ENCODE peak calls at places on chromosomes 16 and 17, in five cellular contexts. One of them, this sample, is unnamed. For H3K4me1, the result is how much of the 10 kb centered on the place peaks cover.

GRCh38 chr17:77131919-77132318 is 8.8 kb upstream of the SEC14L1 start:
- DNase-seq in ascending aorta: no peak
- DNase-seq in HCT116: no peak
- DNase-seq in transverse colon: no peak
- DNase-seq in tibial artery: no peak
- DNase-seq in this sample: no peak

GRCh38 chr16:10514369-10515055 is 65.9 kb downstream of the EMP2 start:
- DNase-seq in ascending aorta: no peak
- DNase-seq in HCT116: peak
- DNase-seq in transverse colon: peak
- DNase-seq in tibial artery: no peak
- DNase-seq in this sample: no peak

GRCh38 chr17:78172284-78173024 is 4.1 kb downstream of the SYNGR2 start:
- DNase-seq in ascending aorta: no peak
- DNase-seq in HCT116: no peak
- DNase-seq in transverse colon: peak
- DNase-seq in tibial artery: peak
- DNase-seq in this sample: no peak

GRCh38 chr17:34242553-34242952 is 12.5 kb upstream of the CCL2 start:
- DNase-seq in ascending aorta: no peak
- DNase-seq in HCT116: no peak
- DNase-seq in transverse colon: no peak
- DNase-seq in tibial artery: no peak
- DNase-seq in this sample: no peak

GRCh38 chr17:59361916-59362810 is 30.7 kb downstream of the YPEL2 start:
- DNase-seq in ascending aorta: no peak
- DNase-seq in HCT116: no peak
- DNase-seq in transverse colon: no peak
- DNase-seq in tibial artery: peak
- DNase-seq in this sample: no peak

GRCh38 chr16:84724619-84725307 is 25.0 kb downstream of the USP10 start:
- DNase-seq in ascending aorta: no peak
- DNase-seq in HCT116: no peak
- DNase-seq in transverse colon: no peak
- DNase-seq in tibial artery: no peak
- DNase-seq in this sample: no peak

GRCh38 chr17:34755371-34755770 is 176.0 kb downstream of the TMEM132E start:
- DNase-seq in ascending aorta: no peak
- DNase-seq in HCT116: no peak
- DNase-seq in transverse colon: no peak
- DNase-seq in tibial artery: no peak
- DNase-seq in this sample: no peak

GRCh38 chr17:51527230-51527982 is 267.1 kb downstream of the UTP18 start:
- DNase-seq in ascending aorta: no peak
- DNase-seq in HCT116: no peak
- DNase-seq in transverse colon: no peak
- DNase-seq in tibial artery: no peak
- DNase-seq in this sample: no peak

GRCh38 chr17:869067-869466 is 86.9 kb downstream of the MRM3 start:
- DNase-seq in ascending aorta: peak
- DNase-seq in HCT116: no peak
- DNase-seq in transverse colon: peak
- DNase-seq in tibial artery: peak
- DNase-seq in this sample: peak

GRCh38 chr17:73480740-73481139 is 163.5 kb downstream of the SDK2 start:
- DNase-seq in ascending aorta: no peak
- DNase-seq in HCT116: no peak
- DNase-seq in transverse colon: no peak
- DNase-seq in tibial artery: no peak
- DNase-seq in this sample: no peak

GRCh38 chr17:31581022-31581483 is 189.6 kb downstream of the RAB11FIP4 start:
- DNase-seq in ascending aorta: no peak
- DNase-seq in HCT116: no peak
- DNase-seq in transverse colon: peak
- DNase-seq in tibial artery: peak
- DNase-seq in this sample: peak

GRCh38 chr17:60573139-60573975 is 26.6 kb upstream of the PPM1D start:
- DNase-seq in ascending aorta: no peak
- DNase-seq in HCT116: no peak
- DNase-seq in transverse colon: no peak
- DNase-seq in tibial artery: no peak
- DNase-seq in this sample: no peak

GRCh38 chr17:16171613-16172012 is 43.7 kb downstream of the NCOR1 start:
- DNase-seq in ascending aorta: no peak
- DNase-seq in HCT116: no peak
- DNase-seq in transverse colon: no peak
- DNase-seq in tibial artery: no peak
- DNase-seq in this sample: no peak

GRCh38 chr17:15957206-15957605 is 12.3 kb downstream of the ADORA2B start:
- DNase-seq in ascending aorta: no peak
- DNase-seq in HCT116: peak
- DNase-seq in transverse colon: no peak
- DNase-seq in tibial artery: no peak
- DNase-seq in this sample: no peak

GRCh38 chr17:58679263-58680037 is 12.4 kb downstream of the TEX14 start:
- DNase-seq in ascending aorta: no peak
- DNase-seq in HCT116: peak
- DNase-seq in transverse colon: no peak
- DNase-seq in tibial artery: no peak
- DNase-seq in this sample: no peak

GRCh38 chr16:8937803-8938202 is 25.9 kb downstream of the USP7 start:
- DNase-seq in ascending aorta: no peak
- DNase-seq in HCT116: no peak
- DNase-seq in transverse colon: no peak
- DNase-seq in tibial artery: no peak
- DNase-seq in this sample: no peak

GRCh38 chr17:57293077-57293476 is 36.8 kb downstream of the MSI2 start:
- DNase-seq in ascending aorta: no peak
- DNase-seq in HCT116: peak
- DNase-seq in transverse colon: no peak
- DNase-seq in tibial artery: no peak
- DNase-seq in this sample: no peak

GRCh38 chr16:48558269-48558915 is 51.6 kb downstream of the N4BP1 start:
- DNase-seq in ascending aorta: no peak
- DNase-seq in HCT116: no peak
- DNase-seq in transverse colon: no peak
- DNase-seq in tibial artery: no peak
- DNase-seq in this sample: no peak

GRCh38 chr16:20995711-20996110 is 95.1 kb downstream of the LYRM1 start:
- DNase-seq in ascending aorta: no peak
- DNase-seq in HCT116: no peak
- DNase-seq in transverse colon: no peak
- DNase-seq in tibial artery: no peak
- DNase-seq in this sample: no peak

GRCh38 chr17:17590141-17590735 is 1.3 kb downstream of the PEMT start:
- DNase-seq in ascending aorta: no peak
- DNase-seq in HCT116: no peak
- DNase-seq in transverse colon: no peak
- DNase-seq in tibial artery: no peak
- DNase-seq in this sample: no peak

GRCh38 chr17:9644910-9645751 is at the start of gene USP43:
- DNase-seq in ascending aorta: no peak
- DNase-seq in HCT116: peak
- DNase-seq in transverse colon: peak
- DNase-seq in tibial artery: no peak
- DNase-seq in this sample: no peak

GRCh38 chr16:69858196-69859104 is 92.7 kb upstream of the CLEC18A start:
- DNase-seq in ascending aorta: no peak
- DNase-seq in HCT116: no peak
- DNase-seq in transverse colon: no peak
- DNase-seq in tibial artery: no peak
- DNase-seq in this sample: no peak

GRCh38 chr17:45225964-45226530 is 4.4 kb downstream of the FMNL1 start:
- DNase-seq in ascending aorta: peak
- DNase-seq in HCT116: no peak
- DNase-seq in transverse colon: peak
- DNase-seq in tibial artery: peak
- DNase-seq in this sample: peak

GRCh38 chr16:4052801-4053662 is 63.2 kb downstream of the ADCY9 start:
- DNase-seq in ascending aorta: no peak
- DNase-seq in HCT116: peak
- DNase-seq in transverse colon: peak
- DNase-seq in tibial artery: no peak
- DNase-seq in this sample: no peak

GRCh38 chr16:4387769-4388168 is 16.1 kb downstream of the VASN start:
- DNase-seq in ascending aorta: no peak
- DNase-seq in HCT116: no peak
- DNase-seq in transverse colon: no peak
- DNase-seq in tibial artery: peak
- DNase-seq in this sample: no peak

GRCh38 chr17:50037321-50038107 is 18.4 kb upstream of the ITGA3 start:
- DNase-seq in ascending aorta: peak
- DNase-seq in HCT116: no peak
- DNase-seq in transverse colon: peak
- DNase-seq in tibial artery: peak
- DNase-seq in this sample: peak

GRCh38 chr17:44906010-44906646 is 6.9 kb upstream of the EFTUD2 start:
- DNase-seq in ascending aorta: no peak
- DNase-seq in HCT116: peak
- DNase-seq in transverse colon: no peak
- DNase-seq in tibial artery: no peak
- DNase-seq in this sample: no peak

GRCh38 chr16:12142157-12142556 is 165.6 kb downstream of the SNX29 start:
- DNase-seq in ascending aorta: no peak
- DNase-seq in HCT116: no peak
- DNase-seq in transverse colon: no peak
- DNase-seq in tibial artery: no peak
- DNase-seq in this sample: no peak

GRCh38 chr17:10618202-10618635 is 38.9 kb downstream of the MYH3 start:
- DNase-seq in ascending aorta: no peak
- DNase-seq in HCT116: peak
- DNase-seq in transverse colon: peak
- DNase-seq in tibial artery: peak
- DNase-seq in this sample: no peak

GRCh38 chr16:67884684-67885083 is at the start of gene NRN1L:
- DNase-seq in ascending aorta: peak
- DNase-seq in HCT116: no peak
- DNase-seq in transverse colon: peak
- DNase-seq in tibial artery: peak
- DNase-seq in this sample: peak

GRCh38 chr17:82244413-82245140 is 15.7 kb downstream of the SLC16A3 start:
- DNase-seq in ascending aorta: no peak
- DNase-seq in HCT116: no peak
- DNase-seq in transverse colon: peak
- DNase-seq in tibial artery: no peak
- DNase-seq in this sample: no peak
- H3K4me1 ChIP-seq in ascending aorta: under half
- H3K4me1 ChIP-seq in HCT116: under half
- H3K4me1 ChIP-seq in transverse colon: under half
- H3K4me1 ChIP-seq in tibial artery: half or more
- H3K4me1 ChIP-seq in this sample: under half

DNA sequence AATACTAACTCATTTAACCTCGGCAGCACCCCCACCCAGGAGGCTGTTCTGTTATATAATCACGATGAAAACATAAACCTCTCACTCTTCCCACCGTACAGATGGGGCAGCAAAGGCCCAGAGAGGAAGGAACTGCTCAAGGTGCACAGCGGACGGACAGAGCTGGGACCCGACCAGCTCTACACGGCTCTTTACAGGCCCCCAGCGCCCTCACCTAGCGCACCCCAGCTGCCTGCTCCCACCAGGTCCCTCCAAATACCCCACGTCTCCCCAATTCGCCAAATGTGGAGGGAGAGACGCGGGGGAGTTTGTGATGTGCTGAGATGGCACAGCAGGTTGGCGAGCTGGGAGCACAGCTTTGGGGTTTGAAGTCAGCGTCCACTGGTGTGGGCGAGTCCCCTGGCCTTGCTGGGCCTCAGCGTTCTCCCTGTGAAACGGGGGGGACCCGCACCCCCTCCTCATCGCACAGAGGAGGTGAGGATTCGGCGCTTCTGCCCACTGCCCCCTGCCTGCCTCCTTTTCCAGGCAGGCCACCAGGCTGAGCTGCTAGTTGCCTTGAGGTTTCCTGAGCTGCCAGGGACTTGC is 54.1 kb downstream of the CBFA2T3 start:
- DNase-seq in ascending aorta: no peak
- DNase-seq in HCT116: no peak
- DNase-seq in transverse colon: no peak
- DNase-seq in tibial artery: no peak
- DNase-seq in this sample: no peak
- H3K4me1 ChIP-seq in ascending aorta: under half
- H3K4me1 ChIP-seq in HCT116: half or more
- H3K4me1 ChIP-seq in transverse colon: under half
- H3K4me1 ChIP-seq in tibial artery: under half
- H3K4me1 ChIP-seq in this sample: under half

DNA sequence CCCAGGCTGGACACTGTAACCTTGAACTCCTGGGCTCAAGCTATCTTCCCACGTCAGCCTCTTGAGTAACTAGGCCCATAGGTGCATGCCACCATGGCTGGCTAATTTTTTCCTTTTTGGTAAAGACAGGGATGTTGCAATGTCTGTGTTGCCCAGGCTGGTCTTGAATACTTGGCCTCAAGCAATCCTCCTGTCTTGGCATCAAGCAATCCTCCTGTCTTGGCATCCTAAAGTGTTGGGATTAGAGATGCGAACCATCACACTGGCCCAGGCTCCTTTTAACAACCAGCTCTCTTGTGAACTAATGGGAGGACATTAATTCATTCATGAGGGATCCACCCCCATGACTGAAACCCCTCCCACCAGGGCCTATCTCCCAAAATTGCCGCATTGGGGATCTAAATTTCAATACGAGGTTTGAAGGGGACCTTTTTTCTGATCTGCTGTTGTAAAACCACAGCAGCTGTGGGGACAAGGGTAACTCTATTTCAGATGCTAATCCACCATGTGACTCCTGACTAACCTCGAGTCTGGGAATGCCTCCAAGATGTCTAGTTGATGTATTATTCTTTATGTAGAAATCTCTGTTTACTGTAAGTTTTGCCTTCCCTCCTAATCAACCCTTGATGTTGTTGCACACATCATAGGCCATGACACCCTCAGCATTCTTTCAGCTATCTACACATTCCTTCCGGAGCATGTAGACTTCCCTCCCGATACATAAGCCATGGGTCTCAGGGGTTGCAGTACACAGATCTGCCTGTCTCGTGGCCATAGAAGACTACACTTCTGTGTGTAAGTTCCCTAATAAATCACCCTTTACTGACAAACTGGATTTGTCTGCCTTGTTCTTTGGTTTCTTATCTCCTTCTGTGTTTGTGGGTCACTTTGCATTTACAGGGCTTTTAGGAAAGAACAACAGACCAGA is 37.6 kb downstream of the RNF112 start:
- DNase-seq in ascending aorta: no peak
- DNase-seq in HCT116: no peak
- DNase-seq in transverse colon: no peak
- DNase-seq in tibial artery: peak
- DNase-seq in this sample: peak
- H3K4me1 ChIP-seq in ascending aorta: under half
- H3K4me1 ChIP-seq in HCT116: under half
- H3K4me1 ChIP-seq in transverse colon: under half
- H3K4me1 ChIP-seq in tibial artery: under half
- H3K4me1 ChIP-seq in this sample: under half

DNA sequence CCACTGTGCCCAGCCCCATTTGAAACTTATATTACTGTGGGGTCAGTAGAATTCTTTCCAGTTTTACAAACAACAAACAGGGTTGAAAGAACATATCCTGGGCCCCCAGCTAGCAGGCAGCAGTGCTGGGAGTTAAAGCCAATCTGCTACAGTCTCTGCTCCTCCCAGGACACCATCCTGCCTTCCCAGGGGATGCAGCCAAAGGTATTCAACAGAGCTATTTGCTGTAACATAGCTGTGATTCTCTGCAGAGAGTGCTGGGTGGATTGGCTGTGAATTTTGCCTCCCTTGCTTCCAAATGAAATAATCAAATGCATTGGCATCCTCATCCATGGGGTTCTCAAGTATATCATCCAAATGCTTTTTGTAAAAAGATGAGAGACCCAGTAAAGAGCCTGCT is 124.2 kb downstream of the NPIPB5 start:
- DNase-seq in ascending aorta: no peak
- DNase-seq in HCT116: no peak
- DNase-seq in transverse colon: no peak
- DNase-seq in tibial artery: no peak
- DNase-seq in this sample: no peak
- H3K4me1 ChIP-seq in ascending aorta: under half
- H3K4me1 ChIP-seq in HCT116: under half
- H3K4me1 ChIP-seq in transverse colon: under half
- H3K4me1 ChIP-seq in tibial artery: under half
- H3K4me1 ChIP-seq in this sample: under half